ENCODE peak calls at places on chromosomes 3 and 15, in five cellular contexts. W is uterus, Q is ovary, R is endothelial cell, N is dorsolateral prefrontal cortex. Z is an unnamed sample.

GRCh38 chr3:154421067-154421466 is 8.9 kb downstream of the GPR149 start:
- DNase-seq in Q (no peak), R (peak; percentile 36), W (no peak), N (no peak), Z (no peak)

GRCh38 chr3:57026918-57027317 is 33.5 kb upstream of the SPATA12 start:
- DNase-seq in W (no peak), Q (no peak), N (no peak), R (no peak), Z (no peak)

GRCh38 chr3:12287727-12288465 is 974 bp upstream of the PPARG start:
- DNase-seq in N (no peak), Q (peak; percentile 55), R (peak; percentile 54), W (peak; percentile 48), Z (no peak)

GRCh38 chr3:166986000-166986399 is 394.1 kb downstream of the ZBBX start:
- DNase-seq in W (no peak), Q (no peak), N (no peak), R (no peak), Z (no peak)

GRCh38 chr3:188239035-188239434 is 85.1 kb downstream of the LPP start:
- DNase-seq in Q (no peak), R (no peak), N (no peak), W (no peak), Z (no peak)

GRCh38 chr3:65811050-65811766 is 227.5 kb downstream of the MAGI1 start:
- DNase-seq in R (no peak), W (no peak), N (no peak), Q (no peak), Z (no peak)

GRCh38 chr3:7241584-7242302 is 380.8 kb downstream of the GRM7 start:
- DNase-seq in W (no peak), R (no peak), Q (no peak), N (no peak), Z (no peak)

GRCh38 chr15:65285291-65286068 is 1.2 kb downstream of the PARP16 start:
- DNase-seq in Q (no peak), N (no peak), R (no peak), W (no peak), Z (no peak)

GRCh38 chr3:177906573-177907229 is 629.5 kb upstream of the KCNMB2 start:
- DNase-seq in R (no peak), W (no peak), Q (no peak), N (no peak), Z (no peak)

GRCh38 chr3:135125171-135125801 is 330.2 kb downstream of the EPHB1 start:
- DNase-seq in N (no peak), R (peak; percentile 55), W (no peak), Q (no peak), Z (no peak)

DNA sequence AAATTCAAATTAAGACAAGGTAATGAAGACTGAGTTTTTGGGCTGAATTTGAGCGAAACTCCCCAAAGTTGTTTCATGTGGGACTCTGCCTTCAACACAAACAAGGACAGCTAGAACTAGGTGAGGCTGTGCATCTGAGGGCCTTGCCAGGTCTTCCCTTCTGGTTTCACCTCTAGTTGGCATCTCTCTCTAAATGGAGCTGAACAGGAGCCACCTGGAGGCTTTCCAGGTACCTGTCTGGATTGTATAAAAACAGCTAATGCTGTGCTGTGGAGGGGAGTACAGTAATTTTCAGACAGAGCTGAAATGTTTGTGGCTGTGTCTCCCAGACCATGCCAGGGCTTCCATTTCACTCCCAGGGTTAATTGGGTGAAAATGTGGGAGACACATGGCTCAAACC is 27.1 kb downstream of the TRIM71 start:
- DNase-seq in N (no peak), Q (no peak), R (no peak), W (no peak), Z (no peak)
- TF ChIP-seq CTCF in N (no peak), Q (no peak), R (no peak), W (no peak), Z (no peak)

DNA sequence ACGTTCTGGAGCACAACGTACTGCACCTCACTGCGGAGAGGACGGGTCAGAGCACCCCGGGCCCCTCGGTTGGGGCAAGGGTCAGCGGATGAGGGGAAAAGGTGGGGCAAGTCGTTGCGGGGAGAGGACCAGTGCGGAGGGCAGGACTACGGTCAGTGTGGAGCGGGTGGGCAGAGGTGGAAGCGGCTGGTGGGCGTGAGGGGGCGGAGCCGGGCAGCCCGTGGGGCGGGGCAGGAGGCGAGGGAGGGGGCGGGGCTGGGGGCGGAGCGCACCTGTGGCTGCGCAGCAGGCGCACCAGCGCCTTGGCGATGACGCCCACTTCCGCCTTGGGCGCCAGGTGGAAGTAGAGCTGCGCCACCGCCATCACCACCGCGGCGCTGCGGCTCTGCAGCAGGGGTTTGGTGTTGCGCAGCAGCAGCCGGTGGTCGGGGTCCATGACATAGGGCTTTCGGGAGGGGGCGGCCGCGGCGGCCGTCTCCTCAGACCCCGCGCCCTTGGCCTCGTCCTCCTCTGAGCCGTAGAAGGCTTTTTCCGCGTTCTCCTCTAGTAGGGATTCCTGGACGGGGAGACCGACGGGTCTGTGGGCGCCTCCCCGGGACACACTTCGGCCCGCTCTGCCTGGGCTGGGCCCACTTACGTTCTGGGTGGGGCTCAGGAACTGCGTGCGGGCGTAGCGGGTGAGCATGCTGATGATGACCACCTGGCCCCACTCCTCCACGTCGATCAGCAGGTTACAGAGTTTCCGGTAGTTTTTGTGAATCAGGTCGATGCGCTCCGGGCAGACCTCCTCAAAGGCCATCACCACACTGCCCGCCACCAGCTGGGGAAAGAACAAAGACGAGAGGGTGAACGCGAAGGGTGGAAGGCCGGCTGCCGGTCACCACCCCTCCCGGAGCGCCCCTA is 29.2 kb downstream of the AP3B2 start:
- DNase-seq in N (no peak), R (peak; percentile 47), Q (peak; percentile 60), W (no peak), Z (no peak)
- TF ChIP-seq CTCF in N (no peak), R (no peak), Q (no peak), W (no peak), Z (no peak)

DNA sequence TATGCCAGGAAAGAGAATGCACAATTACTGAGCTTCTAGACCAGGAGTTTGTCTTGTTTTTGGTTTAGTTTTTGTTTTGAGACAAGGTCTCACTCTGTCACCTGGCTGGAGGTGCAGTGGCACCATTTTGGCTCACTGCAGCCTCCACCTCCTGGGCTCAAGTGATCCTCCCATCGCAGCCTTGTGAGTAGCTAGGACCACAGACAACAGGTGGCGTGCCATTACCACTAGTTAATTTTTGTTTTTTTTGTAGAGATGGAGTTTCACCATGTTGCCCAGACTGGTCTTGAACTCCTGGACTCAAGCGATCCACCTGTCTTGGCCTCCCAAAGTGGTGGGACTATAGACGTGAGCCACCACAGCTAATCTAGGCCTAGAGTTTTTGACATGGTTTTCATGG is 104.4 kb upstream of the CCDC54 start:
- DNase-seq in N (no peak), W (no peak), Q (no peak), R (no peak), Z (no peak)
- TF ChIP-seq CTCF in N (no peak), W (no peak), Q (no peak), R (no peak), Z (no peak)

GRCh38 chr3:79369306-79369705 is 398.5 kb downstream of the ROBO1 start:
- DNase-seq in N (no peak), Q (no peak), R (no peak), W (no peak), Z (no peak)
- TF ChIP-seq CTCF in N (no peak), Q (no peak), R (peak; percentile 21), W (no peak), Z (peak; percentile 69)

GRCh38 chr3:108178676-108179075 is 43.5 kb downstream of the IFT57 start:
- DNase-seq in R (no peak), N (no peak), W (no peak), Q (no peak), Z (no peak)
- TF ChIP-seq CTCF in R (no peak), N (no peak), W (no peak), Q (no peak), Z (no peak)